ENCODE peak calls at places on chromosomes 16 and 17, in four cellular contexts. J is AG09309; I is skeletal muscle cell; V is CD8-positive, alpha-beta T cell. F is an unnamed sample.

GRCh38 chr16:26860506-26860905 is 206.2 kb upstream of the C16orf82 start:
- DNase-seq in J (no peak), I (no peak), V (no peak), F (no peak)

GRCh38 chr16:53518550-53519416 is 15.8 kb upstream of the AKTIP start:
- DNase-seq in J (no peak), I (peak), V (peak), F (peak)

GRCh38 chr17:75059369-75060345 is 12.6 kb downstream of the KCTD2 start:
- DNase-seq in J (peak), I (no peak), V (no peak), F (no peak)

GRCh38 chr16:87143661-87144121 is 173.5 kb downstream of the C16orf95 start:
- DNase-seq in J (no peak), I (no peak), V (no peak), F (no peak)

GRCh38 chr17:73343168-73343634 is 31.4 kb upstream of the CDC42EP4 start:
- DNase-seq in J (no peak), I (peak), V (no peak), F (no peak)

GRCh38 chr17:3834811-3835210 is 11.2 kb downstream of the NCBP3 start:
- DNase-seq in J (no peak), I (no peak), V (no peak), F (no peak)

GRCh38 chr16:20613471-20613887 is 37.3 kb upstream of the ACSM2B start:
- DNase-seq in J (no peak), I (no peak), V (no peak), F (no peak)

GRCh38 chr17:76710863-76711611 is at the start of gene MXRA7:
- DNase-seq in J (no peak), I (no peak), V (peak), F (peak)

GRCh38 chr17:77454560-77455095 is 313.9 kb downstream of the SEC14L1 start:
- DNase-seq in J (no peak), I (no peak), V (no peak), F (no peak)

GRCh38 chr17:79801156-79802038 is 4.5 kb upstream of the CBX8 start:
- DNase-seq in J (no peak), I (no peak), V (no peak), F (no peak)
- H3K4me3 ChIP-seq in J (no peak), I (no peak), V (no peak), F (no peak)

DNA sequence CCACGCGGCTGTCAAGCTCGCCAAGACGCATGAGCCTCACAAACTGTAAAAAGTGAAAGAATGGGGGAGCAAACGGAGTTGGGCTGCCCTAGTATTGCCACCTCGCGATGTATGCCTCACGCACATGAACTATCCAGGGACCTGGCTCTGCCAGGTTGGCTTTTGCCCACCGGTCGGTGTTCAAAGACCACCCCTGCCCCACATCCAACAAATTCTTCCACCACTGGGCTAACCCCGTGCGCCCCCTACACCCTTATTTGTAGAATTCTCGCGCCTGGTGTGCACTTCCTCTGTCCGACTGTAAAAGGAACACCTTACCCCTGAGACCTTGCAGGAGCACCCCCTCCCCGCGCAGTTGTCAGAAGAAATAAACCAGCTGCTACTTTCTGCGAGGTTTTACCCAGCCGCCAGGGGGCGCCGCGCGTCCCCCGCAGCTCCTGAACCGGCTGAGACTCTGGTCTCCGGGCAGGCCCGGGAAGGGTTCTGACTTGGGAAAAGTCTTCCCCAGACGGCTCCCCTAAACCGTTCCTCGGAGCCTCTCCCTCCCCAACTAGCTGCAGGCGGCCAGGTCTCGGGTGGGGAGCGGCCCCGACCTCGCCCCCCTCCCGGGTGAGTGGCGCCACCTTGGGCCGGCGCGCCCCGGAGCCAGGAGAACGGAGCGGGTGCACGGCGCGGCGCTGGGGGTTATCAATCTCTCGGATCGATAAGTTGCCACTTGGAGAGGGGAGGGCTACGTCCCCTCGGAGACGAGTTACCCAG is 1.7 kb upstream of the ZNF423 start:
- DNase-seq in J (no peak), I (no peak), V (no peak), F (peak)
- H3K4me3 ChIP-seq in J (peak), I (peak), V (no peak), F (peak)

GRCh38 chr16:57539072-57539796 is 2.9 kb upstream of the CCDC102A start:
- DNase-seq in J (no peak), I (no peak), V (no peak), F (peak)
- H3K4me3 ChIP-seq in J (no peak), I (no peak), V (no peak), F (peak)

GRCh38 chr17:80891096-80892018 is 100.3 kb upstream of the CHMP6 start:
- DNase-seq in J (peak), I (peak), V (peak), F (peak)

GRCh38 chr17:80889231-80889896 is 102.3 kb upstream of the CHMP6 start:
- DNase-seq in J (no peak), I (no peak), V (no peak), F (no peak)

GRCh38 chr17:80892019-80892855 is 99.4 kb upstream of the CHMP6 start:
- DNase-seq in J (peak), I (peak), V (peak), F (peak)

GRCh38 chr17:80889897-80890550 is 101.6 kb upstream of the CHMP6 start:
- DNase-seq in J (no peak), I (no peak), V (no peak), F (no peak)

DNA sequence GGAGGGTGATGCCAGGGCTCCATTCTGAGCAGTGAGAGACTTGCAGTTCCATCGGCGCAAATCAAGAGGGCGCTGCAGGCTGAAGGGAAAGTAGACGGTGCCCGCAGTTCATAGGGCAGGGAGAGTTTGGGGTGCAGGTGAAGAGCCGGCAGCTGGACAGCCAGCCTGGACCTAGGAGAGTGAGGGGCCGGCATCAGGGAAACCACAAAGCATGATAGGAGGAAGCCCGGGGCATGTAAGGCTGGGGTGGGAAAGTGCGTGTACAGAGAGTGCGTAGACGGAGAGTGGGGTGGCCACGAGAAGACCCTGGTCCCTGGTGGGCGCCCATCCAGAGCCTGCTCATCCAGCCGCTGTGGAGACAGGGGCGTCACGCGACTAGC is 101.1 kb upstream of the CHMP6 start:
- DNase-seq in J (no peak), I (no peak), V (no peak), F (no peak)
- H3K4me3 ChIP-seq in J (no peak), I (no peak), V (no peak), F (peak)

DNA sequence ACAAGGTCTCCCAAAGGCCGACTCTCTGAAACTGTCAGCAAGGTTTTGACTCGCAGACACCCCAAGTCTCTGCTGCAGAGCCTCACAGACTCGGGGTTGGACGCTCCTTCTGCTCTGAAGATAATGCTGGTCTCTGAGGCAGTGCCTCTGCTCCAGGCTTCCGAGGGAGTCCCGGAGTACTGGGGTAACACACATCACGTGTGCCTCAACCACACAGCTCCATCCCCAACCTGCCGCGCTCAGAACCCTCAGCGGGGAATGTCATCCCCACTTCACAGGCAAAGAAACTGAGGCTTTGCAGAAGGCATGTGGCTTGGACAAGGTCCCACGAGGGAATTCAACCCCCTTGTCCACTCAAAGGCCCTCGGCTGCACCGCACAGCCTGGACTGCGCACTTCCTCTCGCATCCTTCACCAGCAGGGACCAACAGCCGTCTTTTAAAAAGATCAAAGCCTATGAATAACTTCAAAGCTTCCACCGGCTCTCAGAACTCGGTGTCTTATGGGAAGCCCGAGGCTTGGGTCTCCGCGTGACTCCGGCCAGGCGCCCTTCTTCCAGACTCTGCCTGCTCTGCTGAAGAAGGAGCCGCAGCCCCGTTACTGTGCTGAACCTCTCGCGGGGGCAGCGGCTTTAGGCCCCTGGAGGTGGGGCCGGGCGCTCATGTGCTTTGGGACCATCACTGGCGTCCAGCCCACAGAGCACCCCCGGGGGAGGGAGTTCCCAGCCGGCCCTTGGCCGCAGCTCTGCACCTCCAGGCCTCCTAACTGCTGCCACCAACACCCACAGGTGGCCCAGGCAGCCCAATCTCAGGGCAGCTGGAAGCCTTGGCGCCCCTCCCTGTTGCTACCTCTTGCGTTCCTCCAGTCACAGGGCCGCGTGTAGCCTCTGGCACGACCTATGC is 2.2 kb downstream of the TMEM204 start:
- DNase-seq in J (no peak), I (no peak), V (no peak), F (no peak)
- H3K4me3 ChIP-seq in J (peak), I (peak), V (peak), F (no peak)

F was measured in GM06990.